ENCODE peak calls at places on chromosomes 16 and 17, in four cellular contexts. A is lower lobe of right lung, M is spleen, B is cardiac muscle cell. E is an unnamed sample.

GRCh38 chr17:82449136-82449882 is 1.2 kb downstream of the CYBC1 start:
- DNase-seq in A (no peak), M (peak), B (no peak), E (no peak)

GRCh38 chr17:66524848-66525247 is 222.4 kb downstream of the PRKCA start:
- DNase-seq in A (no peak), M (no peak), B (no peak), E (no peak)

GRCh38 chr17:8225813-8226535 is 15.6 kb upstream of the AURKB start:
- DNase-seq in A (peak), M (no peak), B (peak), E (peak)

GRCh38 chr16:22660441-22661160 is 149.9 kb downstream of the NPIPB5 start:
- DNase-seq in A (no peak), M (no peak), B (no peak), E (no peak)

GRCh38 chr16:70769761-70770160 is 31.2 kb downstream of the VAC14 start:
- DNase-seq in A (no peak), M (no peak), B (no peak), E (no peak)

GRCh38 chr16:19288872-19289799 is 3.6 kb downstream of the CLEC19A start:
- DNase-seq in A (no peak), M (no peak), B (no peak), E (no peak)

GRCh38 chr17:55772086-55772485 is 21.2 kb downstream of the PCTP start:
- DNase-seq in A (no peak), M (no peak), B (no peak), E (no peak)

GRCh38 chr17:8935194-8935593 is 30.3 kb downstream of the PIK3R5 start:
- DNase-seq in A (peak), M (peak), B (no peak), E (no peak)

GRCh38 chr17:42508426-42509164 is 27.4 kb upstream of the NAGLU start:
- DNase-seq in A (no peak), M (peak), B (no peak), E (no peak)

GRCh38 chr17:79579074-79579800 is 31.6 kb downstream of the RBFOX3 start:
- DNase-seq in A (no peak), M (no peak), B (no peak), E (no peak)

GRCh38 chr16:88561485-88562369 is 8.5 kb upstream of the ZC3H18 start:
- DNase-seq in A (peak), M (no peak), B (peak), E (peak)

GRCh38 chr16:79339863-79340262 is 260.7 kb downstream of the MAF start:
- DNase-seq in A (no peak), M (no peak), B (peak), E (no peak)

GRCh38 chr17:82324566-82325285 is 7.3 kb upstream of the CD7 start:
- DNase-seq in A (no peak), M (no peak), B (no peak), E (no peak)

GRCh38 chr16:81996664-81997529 is 14.4 kb downstream of the SDR42E1 start:
- DNase-seq in A (no peak), M (no peak), B (peak), E (peak)

GRCh38 chr17:68591583-68591982 is 9.6 kb downstream of the FAM20A start:
- DNase-seq in A (no peak), M (no peak), B (no peak), E (no peak)

GRCh38 chr17:4142107-4142900 is 526 bp downstream of the ZZEF1 start:
- DNase-seq in A (peak), M (no peak), B (peak), E (no peak)

GRCh38 chr17:50056961-50057330 is 1.0 kb downstream of the ITGA3 start:
- DNase-seq in A (no peak), M (no peak), B (peak), E (no peak)

GRCh38 chr17:2869604-2870003 is 73.4 kb downstream of the RAP1GAP2 start:
- DNase-seq in A (no peak), M (no peak), B (no peak), E (no peak)

GRCh38 chr17:53135969-53136368 is 686.8 kb upstream of the KIF2B start:
- DNase-seq in A (no peak), M (no peak), B (no peak), E (no peak)

GRCh38 chr16:64196444-64196843 is 925.4 kb downstream of the CDH11 start:
- DNase-seq in A (no peak), M (no peak), B (no peak), E (peak)

GRCh38 chr16:83878838-83879237 is 20.1 kb upstream of the MLYCD start:
- DNase-seq in A (no peak), M (no peak), B (peak), E (peak)

GRCh38 chr16:58047557-58048348 is 22.2 kb downstream of the MMP15 start:
- DNase-seq in A (no peak), M (peak), B (no peak), E (no peak)

GRCh38 chr17:37726891-37727780 is 17.7 kb downstream of the HNF1B start:
- DNase-seq in A (no peak), M (no peak), B (no peak), E (no peak)

GRCh38 chr16:55010492-55011260 is 80.0 kb downstream of the IRX5 start:
- DNase-seq in A (no peak), M (no peak), B (no peak), E (no peak)

GRCh38 chr17:17684901-17685774 is 3.9 kb downstream of the RAI1 start:
- DNase-seq in A (peak), M (no peak), B (no peak), E (peak)

GRCh38 chr17:43661699-43662431 is at the start of gene MEOX1:
- DNase-seq in A (no peak), M (no peak), B (peak), E (peak)

GRCh38 chr17:68771867-68772515 is 170.8 kb upstream of the FAM20A start:
- DNase-seq in A (no peak), M (no peak), B (peak), E (peak)

GRCh38 chr16:5350118-5350517 is 252.5 kb upstream of the EEF2KMT start:
- DNase-seq in A (no peak), M (no peak), B (no peak), E (no peak)

GRCh38 chr16:9092282-9092962 is 978 bp downstream of the HAPSTR1 start:
- DNase-seq in A (peak), M (peak), B (peak), E (no peak)

GRCh38 chr16:19066988-19067348 is 446 bp upstream of the COQ7 start:
- DNase-seq in A (no peak), M (peak), B (no peak), E (no peak)

GRCh38 chr17:4607773-4608187 is 23.5 kb downstream of the SMTNL2 start:
- DNase-seq in A (peak), M (no peak), B (peak), E (peak)

GRCh38 chr17:28370035-28370743 is at the start of gene VTN:
- DNase-seq in A (peak), M (no peak), B (peak), E (peak)

GRCh38 chr16:84358601-84359295 is 9.6 kb upstream of the ATP2C2 start:
- DNase-seq in A (no peak), M (no peak), B (no peak), E (no peak)

GRCh38 chr17:58328195-58329034 is at the start of gene TSPOAP1:
- DNase-seq in A (peak), M (peak), B (no peak), E (no peak)

GRCh38 chr17:42276609-42277341 is 584 bp upstream of the STAT5B start:
- DNase-seq in A (peak), M (peak), B (peak), E (peak)

GRCh38 chr16:57422026-57422944 is 17.7 kb downstream of the CCL17 start:
- DNase-seq in A (no peak), M (no peak), B (peak), E (peak)

DNA sequence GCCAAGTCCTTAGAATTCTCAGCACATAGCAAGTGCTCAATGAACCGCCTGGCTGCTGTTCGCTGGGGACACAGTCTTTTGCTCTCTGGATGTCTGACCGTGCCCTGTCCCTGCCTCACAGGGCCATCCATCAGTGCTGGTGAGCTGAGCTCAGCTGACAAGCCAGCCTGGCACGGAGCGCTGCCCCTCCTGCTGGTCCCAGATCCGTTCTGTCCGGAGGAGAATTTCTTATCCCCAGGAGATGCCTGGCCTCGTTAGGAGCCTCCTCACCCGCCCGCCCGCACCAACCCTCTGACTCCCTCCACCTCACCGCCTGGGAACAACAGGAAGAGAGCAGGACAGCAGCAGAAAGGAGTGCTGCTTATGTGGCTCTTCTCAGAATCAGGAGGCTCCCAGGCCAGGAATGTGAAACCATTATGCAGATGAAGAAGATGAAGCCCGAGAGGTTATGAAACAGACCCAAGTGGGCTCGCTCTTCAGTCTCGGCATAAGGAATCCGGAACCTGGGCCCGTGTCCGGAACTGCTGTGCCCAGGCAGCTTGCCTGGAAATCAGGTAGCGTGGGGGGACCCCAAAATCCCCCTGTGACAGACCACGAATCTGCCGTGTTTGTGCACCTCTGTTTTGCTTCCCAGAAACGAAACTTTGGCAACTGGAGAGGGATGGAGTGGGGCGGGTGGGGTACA is 28.8 kb upstream of the RMI2 start:
- DNase-seq in A (no peak), M (no peak), B (no peak), E (no peak)
- TF ChIP-seq CTCF in A (no peak), M (no peak), B (no peak), E (no peak)

GRCh38 chr17:19238167-19238505 is 970 bp downstream of the EPN2 start:
- DNase-seq in A (peak), M (peak), B (peak), E (peak)

GRCh38 chr17:19242323-19242722 is 5.2 kb downstream of the EPN2 start:
- DNase-seq in A (no peak), M (no peak), B (no peak), E (no peak)

GRCh38 chr17:19242926-19243325 is 5.8 kb downstream of the EPN2 start:
- DNase-seq in A (no peak), M (peak), B (no peak), E (no peak)

GRCh38 chr17:19239544-19239943 is 2.4 kb downstream of the EPN2 start:
- DNase-seq in A (no peak), M (peak), B (no peak), E (peak)

DNA sequence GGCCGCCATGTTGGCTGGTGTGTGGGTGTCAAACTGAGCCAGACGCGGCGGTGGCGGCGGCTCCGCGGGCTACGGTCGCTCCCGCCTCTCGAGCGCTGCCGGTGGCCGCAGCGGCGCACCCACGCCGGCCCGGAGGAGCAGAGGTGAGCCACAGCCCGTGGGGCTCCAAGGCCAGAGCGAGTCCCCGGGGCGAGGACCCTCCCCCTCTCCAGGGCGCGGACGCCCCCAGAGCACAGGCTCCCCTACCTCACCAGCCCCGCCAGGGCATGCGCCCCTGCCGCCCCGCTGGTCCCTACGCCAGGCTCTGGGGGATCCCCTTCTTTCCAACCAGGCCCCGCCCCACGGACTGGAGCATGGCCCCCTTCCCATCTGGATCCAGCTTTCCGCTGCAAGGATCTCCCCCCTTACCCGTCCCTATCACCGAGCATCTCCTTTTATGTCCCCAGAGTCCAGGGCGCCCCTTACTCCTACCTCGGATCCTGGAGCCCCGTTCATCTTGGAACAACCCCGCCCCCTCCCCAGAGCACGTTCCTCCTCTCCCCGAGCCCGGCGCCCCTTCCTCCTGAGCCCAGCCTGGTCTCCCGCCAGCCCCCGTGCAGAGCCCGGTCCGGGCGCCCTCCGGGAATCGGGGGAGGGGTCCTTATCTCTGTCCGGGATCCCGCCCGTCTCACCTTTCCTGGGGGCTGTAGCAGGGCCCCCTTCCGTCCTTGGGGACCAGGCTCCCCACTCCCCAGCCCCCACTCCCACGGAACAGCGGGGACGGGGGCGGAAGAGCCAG is 412 bp downstream of the EPN2 start:
- DNase-seq in A (peak), M (peak), B (peak), E (no peak)
- H3K4me3 ChIP-seq in A (peak), M (peak), B (peak), E (peak)

DNA sequence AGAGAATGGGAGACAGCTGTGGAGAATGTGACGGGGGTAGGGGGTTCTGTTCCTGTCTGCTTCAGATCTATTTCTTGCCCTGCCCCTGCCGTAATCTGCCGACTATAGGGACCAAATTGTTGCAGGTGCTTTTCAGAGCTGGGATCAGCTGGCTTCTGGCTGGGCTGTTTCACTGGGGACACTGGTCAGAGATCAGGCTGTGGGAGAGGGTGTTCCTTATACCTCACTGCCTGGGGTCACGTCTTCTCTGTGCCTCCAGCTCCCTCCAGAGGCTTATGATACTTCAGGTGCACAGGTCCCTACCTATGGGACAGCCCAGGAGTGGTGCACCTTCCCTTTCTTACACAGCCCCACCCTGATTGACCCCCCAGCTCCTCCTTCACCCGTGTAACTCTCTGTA is 514.9 kb upstream of the GOT2 start:
- DNase-seq in A (no peak), M (no peak), B (peak), E (no peak)
- TF ChIP-seq CTCF in A (no peak), M (no peak), B (no peak), E (no peak)

GRCh38 chr17:63926164-63926563 is 6.0 kb downstream of the CD79B start:
- DNase-seq in A (no peak), M (no peak), B (no peak), E (no peak)

GRCh38 chr17:63929860-63930766 is 2.0 kb downstream of the CD79B start:
- DNase-seq in A (no peak), M (peak), B (no peak), E (peak)

GRCh38 chr17:63928966-63929695 is 3.0 kb downstream of the CD79B start:
- DNase-seq in A (no peak), M (peak), B (no peak), E (no peak)

GRCh38 chr17:63927464-63928171 is 4.5 kb downstream of the CD79B start:
- DNase-seq in A (peak), M (peak), B (no peak), E (no peak)

DNA sequence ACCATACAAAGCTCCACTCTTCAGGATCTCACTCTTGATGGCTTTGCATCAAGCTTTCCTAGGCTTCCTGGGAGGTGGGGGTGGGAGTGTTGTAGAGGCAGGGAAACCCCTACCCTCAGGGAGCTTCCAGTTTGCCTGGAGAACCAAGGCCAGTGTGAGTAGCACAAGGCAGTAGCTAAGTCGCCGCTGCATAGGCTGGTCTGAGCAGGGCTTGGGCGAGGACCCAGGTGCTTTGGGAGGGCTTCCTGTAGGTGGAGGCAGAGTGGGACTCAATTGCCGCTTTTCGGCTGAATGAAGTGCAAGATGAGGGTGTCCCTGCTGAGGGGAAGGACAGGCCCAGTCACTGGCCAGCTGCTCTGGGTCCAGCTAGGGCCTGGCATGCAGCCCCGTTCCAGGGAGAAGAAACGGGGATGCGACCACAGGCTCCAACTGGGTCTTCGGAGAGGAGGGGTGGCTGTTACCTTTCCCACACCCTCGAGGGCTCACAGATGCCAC is 3.9 kb downstream of the CD79B start:
- DNase-seq in A (no peak), M (peak), B (no peak), E (no peak)
- H3K4me3 ChIP-seq in A (no peak), M (peak), B (no peak), E (no peak)